ENCODE peak calls at places on chromosomes 16 and 17, in five cellular contexts. A is ascending aorta, B is bronchial epithelial cell, V is thyroid gland, H is body of pancreas. O is an unnamed sample. For H3K36me3, the result is how much of the 10 kb centered on the place peaks cover.

GRCh38 chr16:2981177-2981898 is 1.1 kb upstream of the PKMYT1 start:
- DNase-seq in A (no peak), B (no peak), V (no peak), H (no peak), O (no peak)

GRCh38 chr16:3645504-3646347 is 8.8 kb upstream of the DNASE1 start:
- DNase-seq in A (no peak), B (no peak), V (no peak), H (peak), O (no peak)

GRCh38 chr16:25107466-25107792 is 4.1 kb upstream of the LCMT1 start:
- DNase-seq in A (no peak), B (no peak), V (peak), H (no peak), O (no peak)

GRCh38 chr17:41116292-41116691 is 1.9 kb downstream of the KRTAP4-11 start:
- DNase-seq in A (no peak), B (no peak), V (no peak), H (no peak), O (no peak)

GRCh38 chr17:992933-993332 is 4.0 kb upstream of the TIMM22 start:
- DNase-seq in A (no peak), B (no peak), V (no peak), H (no peak), O (no peak)

GRCh38 chr16:24826096-24826690 is 19.6 kb upstream of the SLC5A11 start:
- DNase-seq in A (no peak), B (no peak), V (no peak), H (no peak), O (no peak)

GRCh38 chr16:48901712-48902374 is 291.9 kb upstream of the N4BP1 start:
- DNase-seq in A (no peak), B (no peak), V (no peak), H (no peak), O (no peak)

GRCh38 chr16:27310576-27311448 is 3.0 kb upstream of the IL4R start:
- DNase-seq in A (no peak), B (no peak), V (no peak), H (no peak), O (no peak)

GRCh38 chr17:72411124-72411563 is 290.3 kb downstream of the SOX9 start:
- DNase-seq in A (no peak), B (peak), V (no peak), H (peak), O (peak)

GRCh38 chr16:3578610-3579551 is 1.7 kb upstream of the NLRC3 start:
- DNase-seq in A (no peak), B (no peak), V (no peak), H (no peak), O (no peak)

GRCh38 chr16:86663691-86664517 is 85.6 kb downstream of the FOXL1 start:
- DNase-seq in A (no peak), B (peak), V (no peak), H (no peak), O (no peak)

GRCh38 chr16:64380751-64381150 is 741.1 kb downstream of the CDH11 start:
- DNase-seq in A (no peak), B (no peak), V (no peak), H (no peak), O (no peak)

GRCh38 chr17:48819466-48819865 is 2.4 kb upstream of the TTLL6 start:
- DNase-seq in A (no peak), B (peak), V (no peak), H (no peak), O (no peak)

GRCh38 chr16:17578921-17579876 is 108.4 kb upstream of the XYLT1 start:
- DNase-seq in A (no peak), B (peak), V (peak), H (peak), O (peak)

GRCh38 chr16:64892843-64893242 is 229.0 kb downstream of the CDH11 start:
- DNase-seq in A (no peak), B (peak), V (no peak), H (no peak), O (peak)

GRCh38 chr17:29791336-29791735 is 138.7 kb downstream of the SSH2 start:
- DNase-seq in A (no peak), B (peak), V (no peak), H (no peak), O (no peak)

GRCh38 chr17:44977740-44978584 is 9.9 kb upstream of the C1QL1 start:
- DNase-seq in A (no peak), B (no peak), V (no peak), H (no peak), O (no peak)

GRCh38 chr16:4064950-4065352 is 51.3 kb downstream of the ADCY9 start:
- DNase-seq in A (no peak), B (peak), V (no peak), H (no peak), O (no peak)

GRCh38 chr17:80665792-80666191 is 121.2 kb downstream of the RPTOR start:
- DNase-seq in A (no peak), B (no peak), V (no peak), H (no peak), O (no peak)

GRCh38 chr16:29925173-29925804 is 737 bp downstream of the KCTD13 start:
- DNase-seq in A (no peak), B (no peak), V (no peak), H (no peak), O (no peak)

GRCh38 chr17:73308017-73308823 is 3.6 kb downstream of the CDC42EP4 start:
- DNase-seq in A (no peak), B (peak), V (peak), H (peak), O (peak)

GRCh38 chr16:19757762-19758595 is 39.9 kb downstream of the IQCK start:
- DNase-seq in A (no peak), B (peak), V (no peak), H (no peak), O (no peak)

GRCh38 chr17:35799942-35800341 is 4.5 kb upstream of the MMP28 start:
- DNase-seq in A (no peak), B (peak), V (peak), H (peak), O (no peak)

GRCh38 chr16:68468849-68469248 is 20.5 kb upstream of the SMPD3 start:
- DNase-seq in A (no peak), B (no peak), V (no peak), H (no peak), O (no peak)

GRCh38 chr16:68473358-68474064 is 25.2 kb upstream of the SMPD3 start:
- DNase-seq in A (no peak), B (no peak), V (peak), H (no peak), O (no peak)

GRCh38 chr16:68472581-68472980 is 24.3 kb upstream of the SMPD3 start:
- DNase-seq in A (no peak), B (no peak), V (no peak), H (no peak), O (no peak)

GRCh38 chr16:68469728-68470460 is 21.6 kb upstream of the SMPD3 start:
- DNase-seq in A (no peak), B (no peak), V (no peak), H (no peak), O (no peak)

DNA sequence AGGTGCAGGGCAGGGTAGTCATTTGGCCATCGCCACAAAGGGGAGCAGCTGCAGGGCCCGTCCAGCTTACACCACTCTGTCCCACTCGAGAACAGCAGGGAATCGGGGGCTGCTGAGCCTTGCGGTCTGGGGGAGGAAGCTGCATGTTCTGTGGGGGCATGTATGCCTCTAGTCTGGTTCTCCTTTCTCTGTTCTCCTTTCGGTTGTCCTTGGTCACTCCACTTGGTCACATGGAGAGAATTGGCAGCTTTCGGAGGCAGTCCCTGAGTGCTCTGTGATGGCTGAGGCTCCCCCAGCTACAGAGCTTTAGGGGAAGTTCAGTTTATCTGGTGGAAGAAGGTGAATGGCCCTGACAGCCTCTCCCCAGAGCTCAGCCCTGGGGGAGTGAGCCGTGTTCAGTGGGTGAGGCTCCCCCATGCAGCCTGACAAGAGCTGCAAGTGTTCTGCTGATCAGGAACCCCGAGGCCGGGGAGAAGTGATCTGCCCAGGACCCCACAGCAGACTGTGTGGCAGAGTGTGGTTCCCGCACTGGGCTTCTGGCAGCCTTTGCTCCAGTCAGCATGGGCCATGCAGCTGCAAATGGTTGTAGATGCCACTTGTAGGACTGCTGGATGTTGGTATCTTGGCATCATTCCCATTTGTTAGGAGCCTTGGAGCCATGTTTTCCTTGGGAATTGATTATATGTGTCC is 22.3 kb upstream of the SMPD3 start:
- DNase-seq in A (no peak), B (no peak), V (no peak), H (no peak), O (no peak)
- H3K4me3 ChIP-seq in A (peak), B (no peak), V (no peak), H (no peak), O (no peak)

GRCh38 chr16:85662036-85662812 is 26.5 kb downstream of the GINS2 start:
- DNase-seq in A (no peak), B (no peak), V (no peak), H (no peak), O (no peak)

GRCh38 chr16:85659336-85659735 is 29.4 kb downstream of the GINS2 start:
- DNase-seq in A (no peak), B (no peak), V (no peak), H (no peak), O (no peak)

GRCh38 chr16:85659805-85660511 is 28.8 kb downstream of the GINS2 start:
- DNase-seq in A (no peak), B (peak), V (peak), H (peak), O (no peak)

GRCh38 chr16:85662976-85663830 is 25.6 kb downstream of the GINS2 start:
- DNase-seq in A (no peak), B (no peak), V (no peak), H (no peak), O (no peak)

GRCh38 chr16:85661131-85662035 is 27.4 kb downstream of the GINS2 start:
- DNase-seq in A (no peak), B (no peak), V (no peak), H (no peak), O (no peak)
- H3K36me3 ChIP-seq in A (half or more), B (half or more), V (half or more), H (under half), O (under half)

GRCh38 chr17:75371339-75371738 is 34.1 kb downstream of the GRB2 start:
- DNase-seq in A (no peak), B (no peak), V (no peak), H (no peak), O (no peak)

GRCh38 chr17:75367312-75367711 is 38.2 kb downstream of the GRB2 start:
- DNase-seq in A (no peak), B (peak), V (no peak), H (no peak), O (peak)

GRCh38 chr17:75370288-75370687 is 35.2 kb downstream of the GRB2 start:
- DNase-seq in A (no peak), B (no peak), V (peak), H (peak), O (no peak)

GRCh38 chr17:75373290-75373689 is 32.2 kb downstream of the GRB2 start:
- DNase-seq in A (no peak), B (no peak), V (no peak), H (no peak), O (no peak)

GRCh38 chr17:75371981-75372380 is 33.5 kb downstream of the GRB2 start:
- DNase-seq in A (no peak), B (no peak), V (no peak), H (no peak), O (no peak)
- TF ChIP-seq CTCF in A (no peak), B (no peak), V (no peak), H (no peak), O (no peak)

DNA sequence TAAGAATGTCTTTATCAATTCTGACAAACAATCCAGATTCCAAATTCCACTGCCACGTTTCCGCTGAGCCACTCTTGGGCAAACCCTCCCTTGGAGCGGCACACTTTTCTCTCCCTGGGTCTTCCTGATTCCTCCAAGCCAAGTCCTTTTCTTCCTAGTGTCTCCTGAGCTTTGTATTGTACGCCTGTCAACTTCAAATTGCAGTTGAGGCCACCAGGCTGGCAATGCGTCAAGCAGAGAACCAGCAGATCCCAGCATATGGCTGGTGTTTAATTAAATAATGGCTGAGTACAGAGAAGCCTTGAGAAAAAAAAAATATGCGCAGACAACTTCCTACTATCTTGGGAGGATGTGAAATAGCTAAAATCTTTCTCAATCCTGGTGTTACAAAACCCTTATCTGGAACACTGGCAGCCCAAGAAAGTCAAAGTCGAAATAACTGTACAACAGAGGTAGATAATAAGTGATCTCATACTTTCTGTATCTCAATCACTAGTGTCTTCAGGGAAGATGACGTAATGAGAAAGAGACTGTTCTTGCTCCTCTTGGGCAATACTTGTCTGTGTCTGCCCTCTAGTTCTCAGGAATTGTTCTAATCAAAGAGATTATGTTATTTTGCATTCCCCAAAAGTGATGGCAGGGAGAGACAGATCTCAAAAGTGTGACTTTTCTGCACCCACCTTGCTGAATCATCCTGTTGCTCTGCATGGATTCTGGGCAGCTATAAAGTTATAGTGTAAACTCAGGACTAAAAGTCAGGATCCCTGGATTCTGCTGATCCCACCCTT is 15.0 kb downstream of the SMIM36 start:
- DNase-seq in A (no peak), B (peak), V (no peak), H (no peak), O (no peak)
- H3K4me3 ChIP-seq in A (no peak), B (no peak), V (no peak), H (no peak), O (no peak)

DNA sequence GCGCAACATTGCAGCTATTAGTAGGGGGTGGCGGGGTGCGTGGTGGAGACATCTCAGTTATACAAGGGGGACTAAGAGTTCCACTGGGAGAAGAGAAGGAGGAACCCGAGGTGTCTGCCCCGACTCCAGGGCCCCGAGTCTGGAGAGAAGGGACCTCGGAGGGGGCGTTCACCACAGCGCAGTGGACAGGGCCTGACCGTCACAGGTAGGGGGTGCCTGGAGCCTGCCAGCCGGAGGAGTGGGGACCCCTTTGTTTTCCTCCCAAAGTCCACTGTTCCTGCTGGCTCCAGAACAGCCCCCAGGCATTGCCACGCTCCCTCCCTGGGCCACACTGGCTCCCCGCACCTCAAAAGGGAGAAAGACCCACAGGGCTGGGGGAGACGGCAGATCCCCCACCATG is 175.9 kb upstream of the TNRC6C start:
- DNase-seq in A (no peak), B (no peak), V (no peak), H (no peak), O (no peak)
- H3K36me3 ChIP-seq in A (under half), B (under half), V (under half), H (under half), O (under half)

GRCh38 chr16:46612121-46612520 is 9.1 kb downstream of the SHCBP1 start:
- DNase-seq in A (no peak), B (no peak), V (no peak), H (no peak), O (no peak)

DNA sequence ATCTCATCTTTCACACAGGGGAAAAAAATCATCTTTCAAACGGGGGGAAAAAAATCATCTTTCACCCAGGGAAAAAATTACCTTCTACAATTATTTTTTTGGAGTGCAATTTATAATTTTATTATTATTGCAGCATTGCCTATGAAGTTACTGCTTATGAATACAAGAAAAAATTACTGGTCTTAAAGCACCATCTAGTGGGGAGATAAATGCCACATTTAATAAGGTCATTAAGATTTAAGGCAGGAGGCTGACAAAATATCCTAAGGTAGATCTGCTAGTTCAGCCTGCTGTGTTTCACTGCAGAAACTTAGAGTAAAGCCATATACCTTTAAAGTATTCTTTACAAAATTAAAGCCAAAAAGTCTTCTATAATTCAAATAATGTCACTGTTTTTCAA is 13.7 kb downstream of the SHCBP1 start:
- DNase-seq in A (no peak), B (peak), V (no peak), H (no peak), O (peak)
- TF ChIP-seq CTCF in A (no peak), B (peak), V (no peak), H (peak), O (no peak)

GRCh38 chr16:81449241-81449640 is 4.6 kb downstream of the CMIP start:
- DNase-seq in A (no peak), B (no peak), V (no peak), H (no peak), O (no peak)
- H3K4me3 ChIP-seq in A (no peak), B (no peak), V (no peak), H (no peak), O (no peak)